ENCODE peak calls at places on chromosome 13, in six cellular contexts. J is sciatic nerve, F is tibial artery, B is neural crest cell, G is HL-60, I is EL. N is an unnamed sample.
A peak's percentile ranks its signal among the peaks of the same experiment; 100 is the strongest.

GRCh38 chr13:110028838-110029621 is 242.6 kb upstream of the IRS2 start:
- DNase-seq in J (no peak), F (no peak), B (no peak), G (no peak), I (no peak), N (no peak)

GRCh38 chr13:45545686-45546409 is 69.7 kb downstream of the ERICH6B start:
- DNase-seq in J (no peak), F (no peak), B (no peak), G (no peak), I (no peak), N (no peak)

GRCh38 chr13:44734204-44734707 is 158.1 kb upstream of the TSC22D1 start:
- DNase-seq in J (no peak), F (no peak), B (no peak), G (no peak), I (peak; percentile 54), N (no peak)

GRCh38 chr13:88586263-88586662 is 915.1 kb downstream of the SLITRK5 start:
- DNase-seq in J (no peak), F (no peak), B (no peak), G (no peak), I (no peak), N (no peak)

GRCh38 chr13:34578917-34579316 is 363.2 kb upstream of the NBEA start:
- DNase-seq in J (no peak), F (no peak), B (no peak), G (no peak), I (no peak), N (no peak)

GRCh38 chr13:76980075-76980718 is 11.7 kb upstream of the CLN5 start:
- DNase-seq in J (peak; percentile 92), F (peak; percentile 73), B (peak; percentile 94), G (peak; percentile 75), I (peak; percentile 51), N (peak; percentile 77)

GRCh38 chr13:41019578-41020347 is 647 bp upstream of the ELF1 start:
- DNase-seq in J (no peak), F (no peak), B (no peak), G (no peak), I (no peak), N (peak; percentile 73)

GRCh38 chr13:31699650-31700049 is 39.7 kb upstream of the RXFP2 start:
- DNase-seq in J (no peak), F (no peak), B (peak; percentile 5), G (no peak), I (peak; percentile 6), N (no peak)

GRCh38 chr13:109647046-109647445 is 139.3 kb downstream of the IRS2 start:
- DNase-seq in J (no peak), F (no peak), B (no peak), G (no peak), I (peak; percentile 34), N (no peak)

GRCh38 chr13:37540228-37540627 is 58.3 kb downstream of the POSTN start:
- DNase-seq in J (no peak), F (no peak), B (no peak), G (no peak), I (peak; percentile 71), N (no peak)

GRCh38 chr13:31090096-31090495 is 71.6 kb downstream of the HSPH1 start:
- DNase-seq in J (no peak), F (no peak), B (no peak), G (no peak), I (no peak), N (no peak)

GRCh38 chr13:35856721-35857346 is 274.3 kb downstream of the DCLK1 start:
- DNase-seq in J (no peak), F (no peak), B (no peak), G (no peak), I (peak; percentile 18), N (no peak)

GRCh38 chr13:46893820-46894533 is 2.9 kb downstream of the HTR2A start:
- DNase-seq in J (peak; percentile 84), F (peak; percentile 58), B (peak; percentile 69), G (peak; percentile 39), I (peak; percentile 58), N (no peak)

GRCh38 chr13:30829788-30830637 is 76.1 kb upstream of the MEDAG start:
- DNase-seq in J (no peak), F (no peak), B (no peak), G (no peak), I (peak; percentile 29), N (no peak)

GRCh38 chr13:76942363-76942762 is 5.9 kb upstream of the ACOD1 start:
- DNase-seq in J (no peak), F (no peak), B (no peak), G (no peak), I (no peak), N (no peak)

GRCh38 chr13:74061939-74062595 is 72.1 kb downstream of the KLF12 start:
- DNase-seq in J (no peak), F (no peak), B (no peak), G (no peak), I (peak; percentile 66), N (no peak)

GRCh38 chr13:43786766-43787517 is at the start of gene ENOX1:
- DNase-seq in J (peak; percentile 68), F (peak; percentile 29), B (peak; percentile 56), G (peak; percentile 33), I (peak; percentile 82), N (peak; percentile 87)